ENCODE peak calls at places on chromosome 4, in nine cellular contexts. J, G, B, L, M, C, F, T and N are unnamed samples.

GRCh38 chr4:24266014-24266413 is 318.3 kb downstream of the DHX15 start:
- DNase-seq in J (no peak), G (no peak), B (no peak), L (no peak), M (no peak), C (no peak), F (no peak), T (no peak), N (no peak)

GRCh38 chr4:158314756-158315487 is 104.6 kb downstream of the TMEM144 start:
- DNase-seq in J (peak; percentile 70), G (no peak), B (no peak), L (no peak), M (no peak), C (no peak), F (no peak), T (no peak), N (no peak)

GRCh38 chr4:106264331-106264728 is 51.7 kb downstream of the TBCK start:
- DNase-seq in J (peak; percentile 72), G (no peak), B (no peak), L (no peak), M (no peak), C (no peak), F (no peak), T (no peak), N (no peak)

GRCh38 chr4:176841730-176842129 is 49.0 kb upstream of the VEGFC start:
- DNase-seq in J (no peak), G (no peak), B (no peak), L (no peak), M (no peak), C (no peak), F (no peak), T (no peak), N (no peak)

GRCh38 chr4:147052361-147052760 is 106.7 kb upstream of the TTC29 start:
- DNase-seq in J (no peak), G (no peak), B (no peak), L (no peak), M (no peak), C (no peak), F (no peak), T (no peak), N (no peak)

GRCh38 chr4:70721747-70722146 is at the start of gene RUFY3:
- DNase-seq in J (no peak), G (no peak), B (peak; percentile 69), L (no peak), M (peak; percentile 84), C (peak; percentile 50), F (no peak), T (peak; percentile 20), N (no peak)

GRCh38 chr4:119025916-119026661 is 109.5 kb upstream of the MYOZ2 start:
- DNase-seq in J (peak; percentile 85), G (no peak), B (peak; percentile 88), L (no peak), M (no peak), C (peak; percentile 55), F (peak; percentile 50), T (no peak), N (peak; percentile 27)

GRCh38 chr4:75948822-75949444 is 8.1 kb upstream of the NAAA start:
- DNase-seq in J (no peak), G (no peak), B (no peak), L (no peak), M (no peak), C (no peak), F (no peak), T (no peak), N (no peak)

GRCh38 chr4:174248407-174248806 is 35.1 kb downstream of the FBXO8 start:
- DNase-seq in J (no peak), G (no peak), B (no peak), L (no peak), M (no peak), C (no peak), F (no peak), T (no peak), N (no peak)

GRCh38 chr4:147984778-147985138 is 252.9 kb downstream of the ARHGAP10 start:
- DNase-seq in J (no peak), G (no peak), B (no peak), L (no peak), M (no peak), C (no peak), F (no peak), T (no peak), N (no peak)

GRCh38 chr4:174282836-174283506 is 496 bp downstream of the FBXO8 start:
- DNase-seq in J (peak; percentile 94), G (peak; percentile 77), B (peak; percentile 79), L (peak; percentile 85), M (peak; percentile 95), C (peak; percentile 68), F (peak; percentile 92), T (peak; percentile 62), N (peak; percentile 84)

GRCh38 chr4:5638976-5639375 is 69.4 kb downstream of the EVC2 start:
- DNase-seq in J (peak; percentile 2), G (no peak), B (no peak), L (no peak), M (no peak), C (no peak), F (no peak), T (no peak), N (no peak)

GRCh38 chr4:4761128-4761991 is 98.1 kb upstream of the MSX1 start:
- DNase-seq in J (no peak), G (no peak), B (no peak), L (no peak), M (no peak), C (no peak), F (no peak), T (no peak), N (no peak)

GRCh38 chr4:65046496-65047101 is 623.7 kb downstream of the EPHA5 start:
- DNase-seq in J (peak; percentile 29), G (no peak), B (no peak), L (no peak), M (no peak), C (no peak), F (no peak), T (no peak), N (no peak)

GRCh38 chr4:185318679-185319078 is 77.0 kb downstream of the LRP2BP start:
- DNase-seq in J (peak; percentile 50), G (no peak), B (no peak), L (no peak), M (no peak), C (no peak), F (no peak), T (no peak), N (no peak)

GRCh38 chr4:170198742-170199141 is 109.0 kb upstream of the AADAT start:
- DNase-seq in J (no peak), G (no peak), B (no peak), L (no peak), M (no peak), C (no peak), F (no peak), T (no peak), N (no peak)
- TF ChIP-seq CTCF in J (no peak), G (no peak), B (no peak), L (no peak), M (no peak), C (no peak), F (no peak), T (no peak), N (peak; percentile 15)

DNA sequence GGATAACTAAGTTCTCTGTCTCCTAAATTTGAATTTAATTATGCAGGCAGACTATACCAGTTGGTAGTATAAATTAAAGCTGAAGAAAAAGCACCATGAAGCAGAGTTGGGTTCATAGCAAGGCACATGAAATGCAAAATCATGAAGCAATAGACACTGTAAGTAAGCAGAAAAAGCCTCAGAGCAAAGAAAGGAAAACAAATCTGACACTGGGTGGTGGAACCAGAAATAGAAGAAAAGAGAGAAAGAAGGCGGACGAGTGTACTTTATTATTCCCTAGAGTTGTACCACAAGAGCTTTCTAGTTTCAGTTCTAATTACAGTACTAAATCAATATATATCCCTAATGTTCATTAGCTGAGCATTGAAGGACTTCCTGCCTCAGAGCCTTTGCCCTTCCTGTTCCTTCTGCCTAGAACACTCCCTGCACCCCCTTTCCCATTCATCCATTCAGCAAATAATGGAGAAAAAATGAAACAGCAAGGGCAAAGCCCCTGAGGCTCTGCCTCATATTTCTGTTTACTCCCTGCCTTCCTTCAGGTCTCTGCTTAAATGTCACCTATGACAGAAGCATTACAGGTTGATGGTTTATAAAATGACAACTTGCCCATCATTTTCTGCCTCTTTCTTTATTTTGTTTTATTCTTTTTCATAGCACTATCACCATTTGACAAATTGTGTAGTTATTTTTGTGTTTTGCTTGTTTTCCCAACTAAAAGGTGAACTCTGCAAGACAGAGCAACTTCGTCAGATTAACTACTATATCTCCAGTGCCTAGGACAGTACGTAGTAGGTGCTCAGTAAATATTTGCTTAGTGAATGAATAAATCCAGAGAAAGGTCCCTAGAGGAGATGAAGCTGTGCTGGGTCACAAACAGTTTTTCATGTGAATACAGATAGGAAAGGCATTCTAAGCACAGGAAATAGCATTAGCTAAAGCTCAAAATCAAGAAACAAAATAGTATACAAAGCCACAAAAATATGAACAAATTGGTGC is 154.0 kb upstream of the RASGEF1B start:
- DNase-seq in J (peak; percentile 26), G (no peak), B (no peak), L (no peak), M (no peak), C (no peak), F (no peak), T (no peak), N (no peak)
- TF ChIP-seq POLR2A in J (no peak), G (no peak), B (no peak), L (no peak), M (no peak), C (no peak), F (no peak), T (no peak), N (no peak)

DNA sequence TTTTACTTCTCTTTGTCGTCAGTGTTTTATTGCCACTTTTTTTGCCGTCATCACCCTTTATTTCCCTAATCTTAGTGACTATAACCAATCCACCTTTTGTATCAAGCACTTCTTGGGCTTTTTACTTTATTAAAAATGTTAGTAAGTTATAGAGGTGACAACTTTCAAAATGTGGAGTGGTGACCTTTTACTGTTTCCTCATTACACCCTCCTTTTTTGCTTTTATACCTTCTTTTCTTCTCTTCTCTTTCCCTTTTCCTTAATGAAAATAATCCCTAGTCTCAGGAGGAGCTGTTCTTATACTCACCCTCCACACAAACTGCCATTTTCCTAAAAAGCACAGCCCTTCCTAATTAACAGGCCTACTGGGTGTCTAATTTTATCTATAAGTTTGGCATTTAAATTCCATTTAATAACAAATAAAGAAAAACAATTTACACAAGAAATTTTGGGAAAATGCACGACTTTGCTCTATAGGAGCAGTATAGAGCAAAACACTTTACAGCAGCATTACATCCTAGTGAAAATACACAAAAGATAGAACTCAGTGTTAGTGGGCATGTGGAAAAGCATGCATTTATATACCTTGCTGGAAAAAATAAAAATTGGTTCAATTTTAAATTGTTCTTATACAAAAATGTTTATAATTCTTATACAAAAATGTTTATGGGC is 27.3 kb downstream of the BBS12 start:
- DNase-seq in J (no peak), G (no peak), B (no peak), L (no peak), M (no peak), C (no peak), F (no peak), T (no peak), N (no peak)
- TF ChIP-seq CTCF in J (peak; percentile 8), G (no peak), B (no peak), L (no peak), M (no peak), C (no peak), F (no peak), T (no peak), N (no peak)

DNA sequence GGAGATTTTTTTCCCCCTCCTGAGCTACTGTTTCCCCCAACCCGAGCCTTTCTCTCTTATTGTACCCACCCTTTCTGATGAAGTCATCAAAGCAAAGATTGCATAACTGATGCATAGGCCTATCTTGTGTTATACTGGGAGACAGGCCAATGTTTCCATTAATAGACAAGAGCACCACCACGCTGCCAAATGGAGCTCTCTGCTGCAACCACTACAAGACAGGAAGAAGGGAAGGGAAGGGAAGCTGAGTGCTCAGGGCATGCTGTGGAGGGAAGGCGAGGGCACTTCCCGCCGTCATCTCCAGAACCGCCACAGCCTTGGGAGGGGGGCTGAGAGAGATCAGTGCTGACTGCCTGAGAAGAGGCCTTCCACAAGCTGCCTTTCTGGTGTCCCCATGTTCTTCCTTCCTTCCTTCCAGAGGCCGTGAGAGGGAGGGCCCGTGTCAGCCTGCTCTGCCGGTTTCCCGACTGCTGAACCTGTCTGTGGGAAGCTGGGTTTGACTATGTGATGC is 75.0 kb downstream of the MGST2 start:
- DNase-seq in J (peak; percentile 68), G (peak; percentile 56), B (peak; percentile 83), L (peak; percentile 46), M (peak; percentile 73), C (peak; percentile 71), F (peak; percentile 87), T (peak; percentile 30), N (peak; percentile 39)
- TF ChIP-seq POLR2A in J (no peak), G (no peak), B (no peak), L (no peak), M (no peak), C (peak; percentile 45), F (no peak), T (no peak), N (no peak)